ENCODE peak calls at places on chromosomes 12 and 14, in four cellular contexts. C, S, W and X are unnamed samples.

GRCh38 chr12:94109154-94109553 is 39.2 kb upstream of the PLXNC1 start:
- DNase-seq in S (no peak), W (no peak), C (no peak), X (no peak)

GRCh38 chr12:50411051-50411660 is 10.5 kb downstream of the LARP4 start:
- DNase-seq in W (no peak), C (no peak), S (no peak), X (no peak)

GRCh38 chr12:52004042-52004648 is 2.6 kb upstream of the TAMALIN start:
- DNase-seq in W (peak), S (no peak), C (peak), X (peak)

GRCh38 chr14:88007608-88008007 is 2.7 kb downstream of the GPR65 start:
- DNase-seq in W (no peak), C (no peak), S (no peak), X (no peak)

GRCh38 chr12:107775093-107775721 is 703 bp downstream of the ASCL4 start:
- DNase-seq in W (peak), S (no peak), C (no peak), X (no peak)

GRCh38 chr14:95270203-95270602 is 49.5 kb downstream of the CLMN start:
- DNase-seq in S (no peak), W (no peak), C (no peak), X (no peak)

GRCh38 chr14:26863736-26864135 is 265.9 kb upstream of the NOVA1 start:
- DNase-seq in W (no peak), S (no peak), C (no peak), X (no peak)

GRCh38 chr12:80364056-80364455 is 80.0 kb upstream of the PTPRQ start:
- DNase-seq in C (no peak), S (no peak), W (no peak), X (no peak)

GRCh38 chr12:58051378-58051777 is 110.0 kb downstream of the ATP23 start:
- DNase-seq in S (no peak), C (no peak), W (no peak), X (no peak)

GRCh38 chr12:85156569-85156968 is 120.4 kb downstream of the LRRIQ1 start:
- DNase-seq in S (no peak), C (peak), W (no peak), X (no peak)

GRCh38 chr14:24137529-24138395 is 1.8 kb downstream of the PSME1 start:
- DNase-seq in C (no peak), W (no peak), S (no peak), X (peak)

GRCh38 chr14:51242545-51243490 is 2.8 kb downstream of the TMX1 start:
- DNase-seq in S (no peak), C (no peak), W (no peak), X (no peak)

GRCh38 chr12:22709292-22709691 is 84.3 kb downstream of the ETNK1 start:
- DNase-seq in W (no peak), S (no peak), C (peak), X (no peak)

GRCh38 chr14:51328089-51328941 is 88.3 kb downstream of the TMX1 start:
- DNase-seq in C (peak), S (no peak), W (peak), X (no peak)

GRCh38 chr12:120940799-120941198 is 36.6 kb upstream of the SPPL3 start:
- DNase-seq in C (no peak), W (no peak), S (no peak), X (no peak)

GRCh38 chr14:24982472-24983155 is 67.3 kb downstream of the STXBP6 start:
- DNase-seq in S (no peak), W (no peak), C (no peak), X (no peak)

GRCh38 chr12:116524964-116525379 is 34.2 kb upstream of the MAP1LC3B2 start:
- DNase-seq in S (no peak), W (no peak), C (no peak), X (no peak)

GRCh38 chr12:58919271-58920101 is 818 bp downstream of the LRIG3 start:
- DNase-seq in S (peak), C (peak), W (no peak), X (peak)

GRCh38 chr12:99110866-99111265 is 465.8 kb downstream of the APAF1 start:
- DNase-seq in C (peak), S (no peak), W (no peak), X (no peak)

GRCh38 chr14:45135181-45135580 is 549 bp upstream of the FANCM start:
- DNase-seq in S (no peak), C (no peak), W (no peak), X (no peak)

GRCh38 chr12:5165296-5165970 is 121.8 kb downstream of the KCNA5 start:
- DNase-seq in S (no peak), C (no peak), W (no peak), X (no peak)

GRCh38 chr12:26152507-26153102 is 27.8 kb upstream of the BHLHE41 start:
- DNase-seq in C (no peak), W (no peak), S (no peak), X (no peak)

GRCh38 chr14:92728781-92729364 is 19.6 kb downstream of the LGMN start:
- DNase-seq in C (peak), S (no peak), W (no peak), X (no peak)

GRCh38 chr12:58889557-58889956 is 30.7 kb downstream of the LRIG3 start:
- DNase-seq in C (no peak), W (no peak), S (no peak), X (no peak)

GRCh38 chr14:23559010-23559920 is 3.2 kb downstream of the THTPA start:
- DNase-seq in W (peak), S (no peak), C (peak), X (no peak)

GRCh38 chr14:85190251-85190650 is 339.7 kb upstream of the FLRT2 start:
- DNase-seq in W (no peak), C (no peak), S (no peak), X (no peak)

GRCh38 chr14:22545842-22546721 is 42.9 kb downstream of the DAD1 start:
- DNase-seq in S (no peak), W (no peak), C (no peak), X (no peak)

GRCh38 chr14:24249230-24250021 is 7.0 kb upstream of the TINF2 start:
- DNase-seq in C (no peak), W (no peak), S (no peak), X (no peak)

GRCh38 chr12:32508626-32509025 is 109.3 kb downstream of the FGD4 start:
- DNase-seq in W (no peak), C (no peak), S (no peak), X (no peak)

GRCh38 chr12:1562813-1563412 is 31.5 kb downstream of the FBXL14 start:
- DNase-seq in W (no peak), C (no peak), S (no peak), X (no peak)